ENCODE peak calls at places on chromosomes 12 and 14, in six cellular contexts. O is K562, S is GM12878, I is upper lobe of left lung, L is ovary, F is suprapubic skin. W is an unnamed sample. For H3K36me3, the result is how much of the 10 kb centered on the place peaks cover.

GRCh38 chr14:97107070-97107469 is 309.9 kb downstream of the VRK1 start:
- DNase-seq in I (no peak), S (no peak), O (no peak), F (no peak), L (no peak), W (no peak)

GRCh38 chr12:108448246-108448645 is 66.8 kb upstream of the FICD start:
- DNase-seq in L (no peak), I (no peak), F (no peak), O (no peak), S (no peak), W (no peak)

GRCh38 chr12:57180321-57180989 is 33.0 kb upstream of the LRP1-AS start:
- DNase-seq in S (no peak), I (peak), F (no peak), L (no peak), O (no peak), W (no peak)

GRCh38 chr12:39505025-39505424 is 62.1 kb upstream of the KIF21A start:
- DNase-seq in O (no peak), F (no peak), L (no peak), S (no peak), I (no peak), W (no peak)

GRCh38 chr14:56057071-56057865 is 60.9 kb upstream of the PELI2 start:
- DNase-seq in I (no peak), O (no peak), F (no peak), S (no peak), L (no peak), W (no peak)

GRCh38 chr12:27333311-27334009 is 824 bp downstream of the BMAL2 start:
- DNase-seq in L (peak), S (no peak), O (peak), I (peak), F (peak), W (peak)

GRCh38 chr12:3311491-3312103 is 179.4 kb upstream of the PRMT8 start:
- DNase-seq in O (no peak), I (no peak), F (no peak), L (no peak), S (no peak), W (no peak)

GRCh38 chr12:63308701-63309100 is 157.7 kb upstream of the AVPR1A start:
- DNase-seq in O (no peak), I (no peak), S (no peak), F (no peak), L (no peak), W (no peak)

GRCh38 chr14:67934087-67934486 is 114.5 kb downstream of the RAD51B start:
- DNase-seq in F (no peak), L (no peak), I (no peak), S (peak), O (peak), W (no peak)

GRCh38 chr14:22875003-22875747 is 3.6 kb downstream of the LRP10 start:
- DNase-seq in F (no peak), S (no peak), O (no peak), L (no peak), I (peak), W (no peak)

GRCh38 chr12:2959194-2959507 is at the start of gene TEAD4:
- DNase-seq in I (peak), F (no peak), S (no peak), O (peak), L (peak), W (peak)

GRCh38 chr12:119176267-119177055 is 2.3 kb upstream of the HSPB8 start:
- DNase-seq in L (peak), I (peak), S (no peak), O (no peak), F (peak), W (peak)

GRCh38 chr14:22981090-22982012 is 1.0 kb downstream of the AJUBA start:
- DNase-seq in O (no peak), S (no peak), F (no peak), I (peak), L (peak), W (no peak)

GRCh38 chr12:51307655-51308593 is 16.1 kb downstream of the BIN2 start:
- DNase-seq in S (no peak), L (no peak), O (peak), F (no peak), I (no peak), W (no peak)

GRCh38 chr14:23172096-23172495 is 11.4 kb downstream of the SLC7A8 start:
- DNase-seq in I (no peak), L (no peak), F (no peak), S (no peak), O (no peak), W (no peak)

DNA sequence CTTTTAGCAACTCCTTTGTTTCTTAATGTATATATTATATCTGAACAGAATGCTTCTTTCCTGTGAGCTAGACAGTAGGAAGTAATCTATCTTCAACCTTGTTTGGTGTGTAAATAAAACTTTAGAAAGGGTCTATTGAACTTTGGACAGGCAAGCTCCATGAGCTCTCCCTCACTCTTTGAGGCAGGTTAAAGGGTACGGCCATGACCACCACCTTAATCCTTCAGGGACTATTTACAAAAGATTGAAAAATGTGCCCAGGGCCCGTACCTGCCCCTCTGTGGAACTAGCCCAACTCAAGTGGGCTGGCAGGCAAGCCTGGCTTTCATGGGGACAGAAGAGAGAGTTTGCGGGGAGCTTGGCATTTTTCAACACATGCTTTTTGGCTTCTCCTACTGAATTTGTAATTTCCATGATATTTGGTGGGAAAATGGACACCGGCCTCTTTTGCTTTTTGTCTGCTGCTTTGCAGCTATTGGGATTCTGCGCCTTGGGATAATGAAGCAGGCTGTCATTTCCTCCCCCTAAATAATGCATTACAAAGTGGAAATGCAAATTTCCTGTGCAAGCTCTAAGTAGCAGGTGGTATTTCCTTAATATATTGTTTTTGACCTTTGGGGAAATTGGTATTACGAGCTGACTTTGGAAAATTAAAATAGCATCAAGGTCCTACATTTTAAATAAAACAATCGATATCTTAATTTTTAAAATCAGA is 106.0 kb downstream of the HMGA2 start:
- DNase-seq in O (no peak), S (no peak), L (no peak), F (no peak), I (no peak), W (no peak)
- TF ChIP-seq EP300 in O (no peak), S (no peak), L (no peak), F (no peak), I (no peak), W (no peak)

GRCh38 chr14:54350196-54350595 is 46.6 kb upstream of the CDKN3 start:
- DNase-seq in I (no peak), S (no peak), F (no peak), L (no peak), O (no peak), W (no peak)
- H3K27ac ChIP-seq in I (no peak), S (no peak), F (no peak), L (no peak), O (no peak), W (peak)

GRCh38 chr12:112126916-112127315 is 1.6 kb downstream of the TRAFD1 start:
- DNase-seq in I (no peak), O (no peak), S (no peak), L (no peak), F (no peak), W (no peak)

GRCh38 chr12:112130461-112130998 is 5.2 kb downstream of the TRAFD1 start:
- DNase-seq in I (no peak), F (no peak), S (peak), L (no peak), O (no peak), W (no peak)

GRCh38 chr12:112134731-112135130 is 9.4 kb downstream of the TRAFD1 start:
- DNase-seq in S (no peak), L (no peak), O (no peak), F (no peak), I (no peak), W (no peak)

GRCh38 chr12:112133418-112133817 is 8.1 kb downstream of the TRAFD1 start:
- DNase-seq in I (no peak), O (no peak), S (no peak), L (no peak), F (no peak), W (no peak)

GRCh38 chr12:112131686-112132085 is 6.3 kb downstream of the TRAFD1 start:
- DNase-seq in S (no peak), O (no peak), L (no peak), I (no peak), F (no peak), W (no peak)
- H3K36me3 ChIP-seq in S (under half), O (under half), L (under half), I (under half), F (under half), W (under half)

GRCh38 chr12:88111074-88111652 is 30.7 kb downstream of the CEP290 start:
- DNase-seq in I (no peak), L (no peak), S (peak), F (no peak), O (no peak), W (no peak)

GRCh38 chr12:88108021-88108420 is 33.9 kb downstream of the CEP290 start:
- DNase-seq in L (no peak), I (no peak), O (no peak), S (no peak), F (no peak), W (no peak)

DNA sequence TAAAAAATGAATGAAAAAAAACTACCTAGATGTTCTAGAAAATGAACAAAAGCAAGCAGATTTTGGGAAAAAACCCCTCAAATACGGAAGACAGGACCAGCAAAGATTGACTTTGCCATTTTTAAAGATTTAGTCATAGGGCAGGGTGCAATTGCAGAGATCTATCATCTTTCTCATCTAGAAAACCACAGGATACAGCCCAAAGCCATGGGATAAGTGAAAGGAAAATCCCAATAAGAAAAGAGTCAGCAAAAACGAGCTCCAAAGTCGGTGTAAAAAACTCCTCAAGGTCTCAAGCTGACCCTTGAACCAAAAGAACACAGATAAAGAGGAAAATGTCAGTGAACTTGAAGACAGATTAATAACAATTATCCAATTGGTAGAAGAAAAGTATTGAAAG is 28.0 kb downstream of the CEP290 start:
- DNase-seq in O (no peak), I (no peak), L (no peak), F (no peak), S (no peak), W (no peak)
- TF ChIP-seq EP300 in O (no peak), I (no peak), L (no peak), F (no peak), S (no peak), W (no peak)

DNA sequence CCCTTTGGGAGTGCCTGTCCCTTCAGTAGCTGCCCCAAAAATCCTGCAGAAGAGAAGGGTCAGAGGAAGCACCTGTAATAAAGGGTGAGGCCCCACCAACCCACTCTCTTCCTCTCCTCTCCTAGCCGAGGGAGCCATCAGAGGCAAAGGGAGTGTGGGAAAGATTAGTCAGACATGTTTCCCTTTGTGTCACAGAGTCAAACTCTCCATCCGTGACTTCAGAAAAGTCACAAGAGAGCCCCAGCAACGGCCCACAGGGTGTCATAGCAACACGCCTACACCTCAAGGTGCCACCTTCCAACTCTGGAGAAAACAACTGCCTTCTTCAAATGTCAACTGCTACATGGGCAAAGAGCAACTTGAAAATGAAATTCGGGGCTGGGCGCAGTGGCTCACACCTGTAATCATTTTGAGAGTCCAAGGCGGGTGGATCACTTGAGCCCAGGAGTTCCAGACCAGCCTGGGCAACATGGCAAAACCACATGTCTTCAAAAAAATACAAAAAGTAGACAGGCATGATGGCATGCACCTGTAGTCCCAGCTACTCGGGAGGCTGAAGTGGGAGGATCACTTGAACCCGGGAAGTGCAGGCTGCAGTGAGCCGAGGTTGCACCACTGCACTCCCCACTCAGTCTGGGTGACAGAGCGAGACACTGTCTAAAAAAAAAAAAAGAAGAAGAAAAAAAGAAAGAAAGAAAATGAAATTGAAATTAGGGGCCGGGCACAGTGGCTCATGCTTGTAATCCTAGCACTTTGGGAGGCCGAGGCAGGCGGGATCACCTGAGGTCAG is 17.7 kb upstream of the CD27 start:
- DNase-seq in L (no peak), O (no peak), S (peak), I (no peak), F (no peak), W (peak)
- H3K27ac ChIP-seq in L (no peak), O (no peak), S (peak), I (no peak), F (no peak), W (no peak)

DNA sequence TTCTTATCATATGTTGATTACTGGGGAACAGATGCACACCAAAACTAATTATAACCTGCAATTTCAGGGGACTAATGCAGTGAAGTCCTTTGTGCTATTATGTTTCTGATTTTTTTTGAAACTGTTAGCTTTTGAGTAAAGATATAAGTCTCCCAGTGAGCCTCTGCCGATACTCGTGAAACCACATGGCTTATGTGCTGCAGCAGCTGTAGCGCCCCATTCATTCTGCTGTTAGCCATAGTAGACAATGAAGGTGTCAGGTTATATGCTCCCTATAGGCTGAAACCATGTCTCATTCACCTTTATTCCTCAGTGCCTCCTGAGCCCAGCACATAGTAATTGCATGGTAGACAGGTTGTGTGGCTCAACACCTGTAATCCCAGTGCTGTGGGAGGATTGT is 24.9 kb downstream of the GOLGA5 start:
- DNase-seq in I (no peak), O (no peak), L (no peak), S (no peak), F (no peak), W (no peak)
- H3K36me3 ChIP-seq in I (half or more), O (under half), L (under half), S (under half), F (half or more), W (half or more)

GRCh38 chr12:93813972-93814821 is 137.0 kb downstream of the CRADD start:
- DNase-seq in L (peak), O (peak), S (no peak), F (peak), I (no peak), W (peak)
- TF ChIP-seq EP300 in L (peak), O (no peak), S (no peak), F (no peak), I (peak), W (peak)

GRCh38 chr12:12546314-12546772 is 16.3 kb downstream of the DUSP16 start:
- DNase-seq in F (no peak), S (no peak), L (no peak), I (no peak), O (no peak), W (no peak)

GRCh38 chr12:12549426-12549825 is 13.2 kb downstream of the DUSP16 start:
- DNase-seq in O (no peak), F (no peak), S (no peak), I (no peak), L (no peak), W (no peak)

GRCh38 chr12:12551115-12551514 is 11.5 kb downstream of the DUSP16 start:
- DNase-seq in I (no peak), O (no peak), S (no peak), L (no peak), F (no peak), W (no peak)

GRCh38 chr12:12550277-12550676 is 12.4 kb downstream of the DUSP16 start:
- DNase-seq in F (no peak), I (no peak), S (no peak), L (no peak), O (no peak), W (no peak)

GRCh38 chr12:12548713-12549112 is 13.9 kb downstream of the DUSP16 start:
- DNase-seq in L (no peak), F (no peak), S (no peak), I (no peak), O (no peak), W (no peak)
- H3K27ac ChIP-seq in L (no peak), F (no peak), S (no peak), I (no peak), O (no peak), W (no peak)

GRCh38 chr12:6978188-6978986 is 7.7 kb downstream of the EMG1 start:
- DNase-seq in O (no peak), L (no peak), S (no peak), F (no peak), I (no peak), W (no peak)

GRCh38 chr12:6979453-6979852 is 8.7 kb downstream of the EMG1 start:
- DNase-seq in O (no peak), L (no peak), F (no peak), I (no peak), S (no peak), W (no peak)

GRCh38 chr12:6980075-6980474 is 9.4 kb downstream of the EMG1 start:
- DNase-seq in O (no peak), S (no peak), F (no peak), L (no peak), I (no peak), W (no peak)

GRCh38 chr12:6977653-6978052 is 6.9 kb downstream of the EMG1 start:
- DNase-seq in O (no peak), L (no peak), F (no peak), S (no peak), I (no peak), W (no peak)

DNA sequence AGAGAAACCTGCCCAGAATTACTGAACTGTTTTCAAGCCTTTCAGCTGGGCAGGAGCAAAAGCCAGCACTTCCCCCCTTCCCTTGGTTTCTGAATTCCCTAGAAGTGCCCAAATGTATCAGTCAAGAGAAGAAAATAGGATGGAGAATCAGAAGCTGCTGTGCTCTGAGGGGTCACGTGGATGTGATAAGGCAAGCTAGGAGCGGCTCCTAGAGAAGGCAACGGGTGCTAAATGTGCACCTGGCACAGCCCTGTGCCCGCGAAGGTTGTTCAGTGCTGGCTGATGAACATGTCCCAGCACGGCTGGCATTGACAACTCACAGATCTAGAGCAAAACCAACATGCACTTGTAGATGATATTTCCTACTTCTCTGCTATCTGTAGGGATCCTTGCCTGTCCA is 8.3 kb downstream of the EMG1 start:
- DNase-seq in F (no peak), S (no peak), I (no peak), L (no peak), O (no peak), W (no peak)
- H3K36me3 ChIP-seq in F (half or more), S (under half), I (half or more), L (under half), O (half or more), W (half or more)

GRCh38 chr14:61106627-61107147 is 125.6 kb downstream of the SLC38A6 start:
- DNase-seq in I (no peak), O (no peak), F (no peak), S (no peak), L (no peak), W (no peak)

GRCh38 chr14:61108742-61109141 is 127.7 kb downstream of the SLC38A6 start:
- DNase-seq in O (no peak), L (no peak), S (no peak), I (no peak), F (no peak), W (no peak)

GRCh38 chr14:61109288-61109687 is 128.2 kb downstream of the SLC38A6 start:
- DNase-seq in O (no peak), F (no peak), S (no peak), I (no peak), L (no peak), W (no peak)

GRCh38 chr14:61107148-61107641 is 126.2 kb downstream of the SLC38A6 start:
- DNase-seq in O (no peak), S (no peak), F (peak), I (peak), L (peak), W (no peak)

DNA sequence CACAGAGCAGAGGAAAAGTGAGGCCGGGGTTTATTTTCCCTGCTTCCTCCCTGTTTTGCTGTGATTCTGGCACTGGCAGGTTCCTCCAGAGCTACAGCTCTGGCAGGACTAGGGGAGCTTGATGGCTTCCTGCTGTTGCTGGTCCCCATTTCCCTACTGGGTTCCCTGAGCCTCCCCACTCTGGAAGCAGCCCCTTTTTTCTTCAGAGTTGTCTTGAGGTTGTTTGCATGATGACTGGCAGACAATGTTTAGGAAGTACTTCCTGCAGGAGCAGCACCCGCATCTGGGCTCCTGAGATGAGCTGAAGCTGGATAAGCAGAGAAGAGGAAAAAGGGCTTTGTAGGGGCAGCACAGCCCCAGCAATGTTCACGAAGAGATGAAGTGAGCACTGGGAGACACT is 126.9 kb downstream of the SLC38A6 start:
- DNase-seq in F (no peak), O (no peak), I (no peak), S (no peak), L (no peak), W (no peak)
- TF ChIP-seq EP300 in F (no peak), O (no peak), I (no peak), S (no peak), L (no peak), W (no peak)